ENCODE peak calls at places on chromosomes 12 and 14, in eight cellular contexts. One of them, this sample, is unnamed.

GRCh38 chr12:28939427-28939826 is 209.7 kb upstream of the FAR2 start:
- DNase-seq in transverse colon: no peak
- DNase-seq in H1: no peak
- DNase-seq in HCT116: no peak
- DNase-seq in IMR-90: peak; percentile 19
- DNase-seq in Peyer's patch: no peak
- DNase-seq in HepG2: no peak
- DNase-seq in uterus: no peak
- DNase-seq in this sample: no peak

GRCh38 chr12:953776-954175 is 4.3 kb upstream of the RAD52 start:
- DNase-seq in H1: no peak
- DNase-seq in HepG2: no peak
- DNase-seq in HCT116: no peak
- DNase-seq in Peyer's patch: no peak
- DNase-seq in transverse colon: no peak
- DNase-seq in IMR-90: peak; percentile 68
- DNase-seq in uterus: no peak
- DNase-seq in this sample: no peak

GRCh38 chr14:91315844-91316267 is 71.4 kb upstream of the GPR68 start:
- DNase-seq in H1: no peak
- DNase-seq in HepG2: no peak
- DNase-seq in IMR-90: no peak
- DNase-seq in HCT116: no peak
- DNase-seq in uterus: no peak
- DNase-seq in Peyer's patch: peak; percentile 91
- DNase-seq in transverse colon: peak; percentile 67
- DNase-seq in this sample: peak; percentile 46

GRCh38 chr12:846376-846775 is 94.0 kb downstream of the WNK1 start:
- DNase-seq in HepG2: no peak
- DNase-seq in transverse colon: no peak
- DNase-seq in IMR-90: no peak
- DNase-seq in uterus: no peak
- DNase-seq in HCT116: no peak
- DNase-seq in H1: no peak
- DNase-seq in Peyer's patch: no peak
- DNase-seq in this sample: no peak

GRCh38 chr12:119302334-119303132 is 32.0 kb upstream of the CCDC60 start:
- DNase-seq in HCT116: no peak
- DNase-seq in Peyer's patch: no peak
- DNase-seq in HepG2: no peak
- DNase-seq in H1: no peak
- DNase-seq in transverse colon: no peak
- DNase-seq in IMR-90: no peak
- DNase-seq in uterus: no peak
- DNase-seq in this sample: no peak

GRCh38 chr14:55671641-55672040 is 91.6 kb downstream of the KTN1 start:
- DNase-seq in IMR-90: peak; percentile 37
- DNase-seq in Peyer's patch: no peak
- DNase-seq in H1: no peak
- DNase-seq in HCT116: no peak
- DNase-seq in HepG2: no peak
- DNase-seq in uterus: no peak
- DNase-seq in transverse colon: no peak
- DNase-seq in this sample: no peak

GRCh38 chr12:94056419-94057158 is 91.8 kb upstream of the PLXNC1 start:
- DNase-seq in HepG2: no peak
- DNase-seq in IMR-90: no peak
- DNase-seq in HCT116: no peak
- DNase-seq in transverse colon: no peak
- DNase-seq in Peyer's patch: no peak
- DNase-seq in H1: no peak
- DNase-seq in uterus: no peak
- DNase-seq in this sample: no peak

GRCh38 chr14:91873476-91874265 is 6.3 kb upstream of the TC2N start:
- DNase-seq in HepG2: no peak
- DNase-seq in Peyer's patch: peak; percentile 90
- DNase-seq in H1: no peak
- DNase-seq in IMR-90: peak; percentile 21
- DNase-seq in transverse colon: peak; percentile 59
- DNase-seq in HCT116: no peak
- DNase-seq in uterus: no peak
- DNase-seq in this sample: peak; percentile 59

GRCh38 chr12:34384693-34385092 is 362.4 kb downstream of the ALG10 start:
- DNase-seq in H1: no peak
- DNase-seq in transverse colon: no peak
- DNase-seq in IMR-90: no peak
- DNase-seq in Peyer's patch: no peak
- DNase-seq in uterus: no peak
- DNase-seq in HepG2: no peak
- DNase-seq in HCT116: no peak
- DNase-seq in this sample: no peak

GRCh38 chr12:116594325-116595038 is 35.3 kb downstream of the MAP1LC3B2 start:
- DNase-seq in uterus: no peak
- DNase-seq in IMR-90: no peak
- DNase-seq in transverse colon: peak; percentile 20
- DNase-seq in HCT116: no peak
- DNase-seq in Peyer's patch: peak; percentile 75
- DNase-seq in H1: no peak
- DNase-seq in HepG2: no peak
- DNase-seq in this sample: no peak

GRCh38 chr12:86249856-86250255 is 6.3 kb downstream of the MGAT4C start:
- DNase-seq in Peyer's patch: no peak
- DNase-seq in IMR-90: peak; percentile 70
- DNase-seq in transverse colon: no peak
- DNase-seq in uterus: no peak
- DNase-seq in HepG2: no peak
- DNase-seq in H1: no peak
- DNase-seq in HCT116: no peak
- DNase-seq in this sample: no peak

GRCh38 chr12:19288603-19289244 is 150.6 kb upstream of the AEBP2 start:
- DNase-seq in uterus: no peak
- DNase-seq in HepG2: peak; percentile 32
- DNase-seq in IMR-90: peak; percentile 44
- DNase-seq in HCT116: peak; percentile 22
- DNase-seq in H1: no peak
- DNase-seq in transverse colon: no peak
- DNase-seq in Peyer's patch: no peak
- DNase-seq in this sample: no peak

GRCh38 chr12:100376166-100376565 is 19.3 kb downstream of the SLC17A8 start:
- DNase-seq in Peyer's patch: peak; percentile 76
- DNase-seq in transverse colon: no peak
- DNase-seq in uterus: no peak
- DNase-seq in H1: no peak
- DNase-seq in HepG2: no peak
- DNase-seq in HCT116: no peak
- DNase-seq in IMR-90: no peak
- DNase-seq in this sample: no peak

GRCh38 chr12:58583541-58583940 is 336.8 kb downstream of the LRIG3 start:
- DNase-seq in transverse colon: no peak
- DNase-seq in Peyer's patch: no peak
- DNase-seq in IMR-90: peak; percentile 19
- DNase-seq in H1: no peak
- DNase-seq in uterus: no peak
- DNase-seq in HepG2: no peak
- DNase-seq in HCT116: no peak
- DNase-seq in this sample: no peak

GRCh38 chr12:55847603-55848329 is 5.0 kb upstream of the MMP19 start:
- DNase-seq in Peyer's patch: peak; percentile 88
- DNase-seq in HepG2: peak; percentile 26
- DNase-seq in HCT116: no peak
- DNase-seq in H1: no peak
- DNase-seq in uterus: peak; percentile 99
- DNase-seq in transverse colon: peak; percentile 78
- DNase-seq in IMR-90: peak; percentile 100
- DNase-seq in this sample: peak; percentile 66

GRCh38 chr12:57069522-57069921 is 9.1 kb downstream of the NEMP1 start:
- DNase-seq in HepG2: peak; percentile 81
- DNase-seq in uterus: peak; percentile 83
- DNase-seq in H1: no peak
- DNase-seq in transverse colon: peak; percentile 66
- DNase-seq in HCT116: peak; percentile 72
- DNase-seq in Peyer's patch: peak; percentile 85
- DNase-seq in IMR-90: peak; percentile 87
- DNase-seq in this sample: peak; percentile 60

GRCh38 chr12:16358896-16359295 is 11.5 kb downstream of the MGST1 start:
- DNase-seq in H1: no peak
- DNase-seq in HCT116: no peak
- DNase-seq in HepG2: no peak
- DNase-seq in transverse colon: no peak
- DNase-seq in IMR-90: peak; percentile 34
- DNase-seq in Peyer's patch: no peak
- DNase-seq in uterus: no peak
- DNase-seq in this sample: no peak

GRCh38 chr12:106764738-106765137 is 9.7 kb upstream of the RIC8B start:
- DNase-seq in IMR-90: no peak
- DNase-seq in H1: no peak
- DNase-seq in transverse colon: no peak
- DNase-seq in Peyer's patch: no peak
- DNase-seq in uterus: no peak
- DNase-seq in HepG2: no peak
- DNase-seq in HCT116: no peak
- DNase-seq in this sample: no peak

DNA sequence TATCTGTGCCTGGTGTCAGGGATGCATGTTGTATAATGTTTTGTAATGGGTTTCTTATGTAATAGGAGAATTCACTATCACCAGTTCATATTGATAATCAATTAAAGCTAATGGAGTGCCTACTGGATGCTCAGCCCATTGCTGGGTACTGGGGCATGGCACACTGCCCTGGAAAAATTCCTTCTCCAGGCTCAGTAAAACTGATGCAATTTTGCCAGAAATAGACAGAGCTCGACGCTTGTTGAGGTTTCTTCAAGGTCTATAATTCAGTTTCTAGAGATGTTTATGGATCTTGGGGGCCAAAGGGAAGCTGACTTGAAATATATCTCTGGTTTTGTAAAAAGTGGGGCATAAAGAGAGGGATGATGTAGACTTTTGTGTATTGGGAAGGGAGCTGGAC is 3.3 kb downstream of the NTF3 start:
- DNase-seq in IMR-90: no peak
- DNase-seq in H1: no peak
- DNase-seq in uterus: no peak
- DNase-seq in HepG2: no peak
- DNase-seq in Peyer's patch: no peak
- DNase-seq in HCT116: no peak
- DNase-seq in transverse colon: no peak
- DNase-seq in this sample: no peak
- H3K27me3 ChIP-seq in IMR-90: no peaks in the 10 kb centered on the region
- H3K27me3 ChIP-seq in H1: peaks cover 39% of the 10 kb centered on the region
- H3K27me3 ChIP-seq in uterus: no peaks in the 10 kb centered on the region
- H3K27me3 ChIP-seq in HepG2: peaks cover 28% of the 10 kb centered on the region
- H3K27me3 ChIP-seq in Peyer's patch: no peaks in the 10 kb centered on the region
- H3K27me3 ChIP-seq in HCT116: peaks cover 32% of the 10 kb centered on the region
- H3K27me3 ChIP-seq in transverse colon: peaks cover 62% of the 10 kb centered on the region
- H3K27me3 ChIP-seq in this sample: peaks cover 7% of the 10 kb centered on the region

GRCh38 chr12:104721944-104722343 is 236.1 kb downstream of the SLC41A2 start:
- DNase-seq in uterus: no peak
- DNase-seq in HepG2: no peak
- DNase-seq in HCT116: no peak
- DNase-seq in Peyer's patch: no peak
- DNase-seq in transverse colon: no peak
- DNase-seq in IMR-90: no peak
- DNase-seq in H1: no peak
- DNase-seq in this sample: no peak

GRCh38 chr12:104724992-104725585 is 233.0 kb downstream of the SLC41A2 start:
- DNase-seq in HCT116: no peak
- DNase-seq in H1: no peak
- DNase-seq in HepG2: no peak
- DNase-seq in Peyer's patch: no peak
- DNase-seq in IMR-90: no peak
- DNase-seq in uterus: no peak
- DNase-seq in transverse colon: no peak
- DNase-seq in this sample: no peak

GRCh38 chr12:104723895-104724294 is 234.2 kb downstream of the SLC41A2 start:
- DNase-seq in HepG2: no peak
- DNase-seq in Peyer's patch: no peak
- DNase-seq in IMR-90: no peak
- DNase-seq in H1: no peak
- DNase-seq in HCT116: no peak
- DNase-seq in uterus: no peak
- DNase-seq in transverse colon: no peak
- DNase-seq in this sample: no peak

GRCh38 chr12:104721065-104721458 is 237.0 kb downstream of the SLC41A2 start:
- DNase-seq in HCT116: no peak
- DNase-seq in IMR-90: no peak
- DNase-seq in H1: no peak
- DNase-seq in transverse colon: no peak
- DNase-seq in HepG2: no peak
- DNase-seq in uterus: no peak
- DNase-seq in Peyer's patch: no peak
- DNase-seq in this sample: no peak

GRCh38 chr12:104722541-104723534 is 235.3 kb downstream of the SLC41A2 start:
- DNase-seq in H1: no peak
- DNase-seq in IMR-90: no peak
- DNase-seq in HCT116: no peak
- DNase-seq in transverse colon: no peak
- DNase-seq in Peyer's patch: no peak
- DNase-seq in HepG2: no peak
- DNase-seq in uterus: no peak
- DNase-seq in this sample: no peak
- H3K4me1 ChIP-seq in H1: peaks cover 8% of the 10 kb centered on the region
- H3K4me1 ChIP-seq in IMR-90: peaks cover 3% of the 10 kb centered on the region
- H3K4me1 ChIP-seq in HCT116: no peaks in the 10 kb centered on the region
- H3K4me1 ChIP-seq in transverse colon: peaks cover 13% of the 10 kb centered on the region
- H3K4me1 ChIP-seq in Peyer's patch: peaks cover 5% of the 10 kb centered on the region
- H3K4me1 ChIP-seq in HepG2: no peaks in the 10 kb centered on the region
- H3K4me1 ChIP-seq in uterus: no peaks in the 10 kb centered on the region
- H3K4me1 ChIP-seq in this sample: peaks cover 16% of the 10 kb centered on the region

GRCh38 chr12:6635856-6636521 is at the start of gene LPAR5:
- DNase-seq in transverse colon: peak; percentile 91
- DNase-seq in HCT116: peak; percentile 32
- DNase-seq in uterus: no peak
- DNase-seq in HepG2: no peak
- DNase-seq in IMR-90: no peak
- DNase-seq in Peyer's patch: peak; percentile 94
- DNase-seq in H1: no peak
- DNase-seq in this sample: peak; percentile 78
- TF ChIP-seq POLR2A in transverse colon: peak; percentile 95
- TF ChIP-seq POLR2A in HCT116: no peak
- TF ChIP-seq POLR2A in uterus: no peak
- TF ChIP-seq POLR2A in HepG2: no peak
- TF ChIP-seq POLR2A in IMR-90: no peak
- TF ChIP-seq POLR2A in Peyer's patch: peak; percentile 91
- TF ChIP-seq POLR2A in H1: no peak
- TF ChIP-seq POLR2A in this sample: no peak

DNA sequence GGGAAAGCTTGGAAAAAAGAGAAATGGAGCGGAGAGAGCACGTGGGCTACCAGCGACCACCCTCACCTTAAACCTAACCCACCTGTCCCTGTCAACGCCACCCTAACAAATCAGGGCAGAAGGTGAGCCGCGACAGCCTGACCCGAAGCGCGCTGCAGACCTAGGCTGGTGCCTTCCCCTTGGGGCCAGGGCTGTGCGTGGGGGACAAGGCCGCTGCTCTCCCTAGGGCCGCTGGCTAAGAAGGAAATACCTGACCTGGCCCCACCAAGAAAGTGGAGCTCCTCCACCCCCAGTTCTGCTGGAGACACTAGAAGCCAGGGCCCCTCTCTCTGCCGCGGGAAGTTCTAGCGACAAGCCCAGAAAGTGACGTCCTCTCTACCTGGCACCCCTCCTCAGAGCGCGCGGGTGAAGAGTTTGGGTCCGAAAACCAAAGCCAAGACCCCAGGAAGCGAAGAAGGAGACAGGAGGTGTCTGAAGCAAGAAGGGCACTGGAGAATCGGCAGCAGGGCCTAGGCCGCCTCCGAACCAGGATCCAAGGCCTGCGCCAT is 7.5 kb downstream of the SIX1 start:
- DNase-seq in H1: no peak
- DNase-seq in HepG2: no peak
- DNase-seq in transverse colon: no peak
- DNase-seq in uterus: no peak
- DNase-seq in IMR-90: no peak
- DNase-seq in Peyer's patch: no peak
- DNase-seq in HCT116: no peak
- DNase-seq in this sample: no peak
- H3K27me3 ChIP-seq in H1: peaks cover 59% of the 10 kb centered on the region
- H3K27me3 ChIP-seq in HepG2: no peaks in the 10 kb centered on the region
- H3K27me3 ChIP-seq in transverse colon: peaks cover 100% of the 10 kb centered on the region
- H3K27me3 ChIP-seq in uterus: peaks cover 31% of the 10 kb centered on the region
- H3K27me3 ChIP-seq in IMR-90: no peaks in the 10 kb centered on the region
- H3K27me3 ChIP-seq in Peyer's patch: no peaks in the 10 kb centered on the region
- H3K27me3 ChIP-seq in HCT116: no peaks in the 10 kb centered on the region
- H3K27me3 ChIP-seq in this sample: peaks cover 97% of the 10 kb centered on the region